ENCODE peak calls at places on chromosomes 2 and 18, in seven cellular contexts. One of them, this sample, is unnamed.

GRCh38 chr2:230939066-230939591 is 14.1 kb upstream of the GPR55 start:
- DNase-seq in MG63: no peak
- DNase-seq in GM12878: no peak
- DNase-seq in choroid plexus epithelial cell: no peak
- DNase-seq in memory B cell: no peak
- DNase-seq in NCI-H1105 treated with DMSO at 0.1 percent for 48 hours: no peak
- DNase-seq in fibroblast of the aortic adventitia: no peak
- DNase-seq in this sample: no peak

GRCh38 chr2:59184281-59185020 is 943.3 kb upstream of the FANCL start:
- DNase-seq in GM12878: no peak
- DNase-seq in MG63: peak; percentile 35
- DNase-seq in memory B cell: no peak
- DNase-seq in choroid plexus epithelial cell: peak; percentile 84
- DNase-seq in NCI-H1105 treated with DMSO at 0.1 percent for 48 hours: no peak
- DNase-seq in fibroblast of the aortic adventitia: no peak
- DNase-seq in this sample: no peak

GRCh38 chr18:74389161-74389927 is 67.8 kb downstream of the DIPK1C start:
- DNase-seq in choroid plexus epithelial cell: no peak
- DNase-seq in GM12878: no peak
- DNase-seq in memory B cell: no peak
- DNase-seq in fibroblast of the aortic adventitia: no peak
- DNase-seq in MG63: no peak
- DNase-seq in NCI-H1105 treated with DMSO at 0.1 percent for 48 hours: no peak
- DNase-seq in this sample: no peak

GRCh38 chr2:150214626-150215025 is 272.8 kb downstream of the RND3 start:
- DNase-seq in GM12878: no peak
- DNase-seq in memory B cell: no peak
- DNase-seq in NCI-H1105 treated with DMSO at 0.1 percent for 48 hours: no peak
- DNase-seq in choroid plexus epithelial cell: peak; percentile 36
- DNase-seq in MG63: no peak
- DNase-seq in fibroblast of the aortic adventitia: no peak
- DNase-seq in this sample: no peak

GRCh38 chr2:29307522-29307921 is 192.3 kb downstream of the CLIP4 start:
- DNase-seq in choroid plexus epithelial cell: peak; percentile 16
- DNase-seq in NCI-H1105 treated with DMSO at 0.1 percent for 48 hours: no peak
- DNase-seq in fibroblast of the aortic adventitia: no peak
- DNase-seq in MG63: no peak
- DNase-seq in memory B cell: no peak
- DNase-seq in GM12878: no peak
- DNase-seq in this sample: no peak

GRCh38 chr2:233261819-233262555 is 10.5 kb downstream of the ATG16L1 start:
- DNase-seq in fibroblast of the aortic adventitia: no peak
- DNase-seq in MG63: no peak
- DNase-seq in memory B cell: no peak
- DNase-seq in GM12878: no peak
- DNase-seq in choroid plexus epithelial cell: no peak
- DNase-seq in NCI-H1105 treated with DMSO at 0.1 percent for 48 hours: no peak
- DNase-seq in this sample: peak; percentile 47

GRCh38 chr2:37154790-37155189 is 2.0 kb downstream of the EIF2AK2 start:
- DNase-seq in NCI-H1105 treated with DMSO at 0.1 percent for 48 hours: no peak
- DNase-seq in choroid plexus epithelial cell: no peak
- DNase-seq in GM12878: no peak
- DNase-seq in fibroblast of the aortic adventitia: no peak
- DNase-seq in MG63: no peak
- DNase-seq in memory B cell: peak; percentile 18
- DNase-seq in this sample: no peak

GRCh38 chr2:240269886-240270285 is 129.4 kb upstream of the OTOS start:
- DNase-seq in choroid plexus epithelial cell: no peak
- DNase-seq in NCI-H1105 treated with DMSO at 0.1 percent for 48 hours: no peak
- DNase-seq in memory B cell: no peak
- DNase-seq in fibroblast of the aortic adventitia: no peak
- DNase-seq in MG63: no peak
- DNase-seq in GM12878: no peak
- DNase-seq in this sample: no peak

GRCh38 chr2:207088276-207088675 is 77.5 kb downstream of the KLF7 start:
- DNase-seq in memory B cell: no peak
- DNase-seq in NCI-H1105 treated with DMSO at 0.1 percent for 48 hours: no peak
- DNase-seq in fibroblast of the aortic adventitia: no peak
- DNase-seq in MG63: no peak
- DNase-seq in GM12878: no peak
- DNase-seq in choroid plexus epithelial cell: no peak
- DNase-seq in this sample: no peak

GRCh38 chr2:64063924-64064331 is 44.7 kb upstream of the VPS54 start:
- DNase-seq in fibroblast of the aortic adventitia: peak; percentile 91
- DNase-seq in choroid plexus epithelial cell: peak; percentile 86
- DNase-seq in NCI-H1105 treated with DMSO at 0.1 percent for 48 hours: no peak
- DNase-seq in memory B cell: no peak
- DNase-seq in GM12878: no peak
- DNase-seq in MG63: peak; percentile 34
- DNase-seq in this sample: no peak

GRCh38 chr2:215137741-215138340 is 585 bp downstream of the ABCA12 start:
- DNase-seq in MG63: no peak
- DNase-seq in memory B cell: no peak
- DNase-seq in GM12878: no peak
- DNase-seq in fibroblast of the aortic adventitia: peak; percentile 80
- DNase-seq in choroid plexus epithelial cell: peak; percentile 62
- DNase-seq in NCI-H1105 treated with DMSO at 0.1 percent for 48 hours: peak; percentile 45
- DNase-seq in this sample: no peak

This sample was measured in GM06990.